ENCODE peak calls at places on chromosomes 3 and 15, in six cellular contexts. W is heart right ventricle, Q is colonic mucosa, X is body of pancreas, G is left ventricle myocardium inferior, T is IMR-90. I is an unnamed sample. For H3K27me3, the result is how much of the 10 kb centered on the place peaks cover.

GRCh38 chr3:185250247-185250646 is 3.6 kb downstream of the EHHADH start:
- DNase-seq in W (no peak), Q (no peak), X (no peak), G (no peak), T (peak), I (no peak)

GRCh38 chr15:85402195-85402921 is 22.0 kb downstream of the AKAP13 start:
- DNase-seq in W (no peak), Q (no peak), X (no peak), G (no peak), T (peak), I (no peak)

GRCh38 chr3:129486057-129487035 is 42.1 kb upstream of the RHO start:
- DNase-seq in W (no peak), Q (no peak), X (no peak), G (no peak), T (peak), I (no peak)

GRCh38 chr15:90451215-90451850 is 63.3 kb downstream of the IQGAP1 start:
- DNase-seq in W (no peak), Q (no peak), X (no peak), G (no peak), T (peak), I (no peak)

GRCh38 chr3:137692803-137693431 is 71.2 kb upstream of the SOX14 start:
- DNase-seq in W (no peak), Q (peak), X (no peak), G (no peak), T (no peak), I (no peak)

GRCh38 chr3:149611149-149611548 is 46.7 kb downstream of the WWTR1 start:
- DNase-seq in W (no peak), Q (no peak), X (no peak), G (no peak), T (no peak), I (no peak)

GRCh38 chr3:71251156-71251775 is 332.3 kb downstream of the FOXP1 start:
- DNase-seq in W (no peak), Q (no peak), X (no peak), G (no peak), T (peak), I (no peak)

GRCh38 chr3:65666426-65667091 is 372.2 kb downstream of the MAGI1 start:
- DNase-seq in W (no peak), Q (no peak), X (no peak), G (no peak), T (peak), I (no peak)

GRCh38 chr15:70856177-70856883 is 2.4 kb upstream of the LARP6 start:
- DNase-seq in W (no peak), Q (no peak), X (no peak), G (no peak), T (peak), I (no peak)

GRCh38 chr3:18119866-18120265 is 305.3 kb downstream of the SATB1 start:
- DNase-seq in W (no peak), Q (no peak), X (no peak), G (no peak), T (no peak), I (no peak)

GRCh38 chr15:63805993-63806980 is 27.5 kb downstream of the HERC1 start:
- DNase-seq in W (no peak), Q (no peak), X (no peak), G (no peak), T (peak), I (no peak)

GRCh38 chr3:197239857-197240256 is 58.6 kb downstream of the DLG1 start:
- DNase-seq in W (no peak), Q (no peak), X (no peak), G (no peak), T (no peak), I (no peak)

GRCh38 chr3:42786631-42787030 is 13.6 kb upstream of the CCDC13 start:
- DNase-seq in W (no peak), Q (no peak), X (no peak), G (no peak), T (no peak), I (no peak)

GRCh38 chr15:69782809-69783208 is 314.9 kb downstream of the TLE3 start:
- DNase-seq in W (no peak), Q (no peak), X (no peak), G (no peak), T (no peak), I (no peak)

GRCh38 chr3:42688487-42689420 is 3.4 kb downstream of the KLHL40 start:
- DNase-seq in W (no peak), Q (no peak), X (no peak), G (peak), T (no peak), I (no peak)

GRCh38 chr3:149879872-149880271 is 66.9 kb downstream of the RNF13 start:
- DNase-seq in W (peak), Q (peak), X (peak), G (peak), T (peak), I (peak)

GRCh38 chr3:106822204-106822603 is 555.0 kb upstream of the CCDC54 start:
- DNase-seq in W (no peak), Q (no peak), X (no peak), G (no peak), T (no peak), I (no peak)

GRCh38 chr15:26294062-26294689 is 431.0 kb upstream of the ATP10A start:
- DNase-seq in W (peak), Q (no peak), X (no peak), G (peak), T (no peak), I (peak)

GRCh38 chr3:53821631-53822068 is 24.6 kb downstream of the CHDH start:
- DNase-seq in W (no peak), Q (no peak), X (peak), G (no peak), T (peak), I (peak)
- H3K27me3 ChIP-seq in W (under half), Q (under half), X (under half), G (under half), T (under half), I (under half)

GRCh38 chr3:30659270-30660127 is 53.1 kb downstream of the TGFBR2 start:
- DNase-seq in W (no peak), Q (no peak), X (no peak), G (no peak), T (peak), I (no peak)
- H3K4me3 ChIP-seq in W (no peak), Q (no peak), X (no peak), G (peak), T (no peak), I (no peak)

GRCh38 chr15:80419546-80419945 is 15.4 kb downstream of the ARNT2 start:
- DNase-seq in W (no peak), Q (no peak), X (peak), G (no peak), T (peak), I (no peak)

GRCh38 chr15:80416702-80417101 is 12.5 kb downstream of the ARNT2 start:
- DNase-seq in W (no peak), Q (no peak), X (no peak), G (no peak), T (no peak), I (no peak)

GRCh38 chr15:80415331-80415730 is 11.1 kb downstream of the ARNT2 start:
- DNase-seq in W (no peak), Q (no peak), X (no peak), G (no peak), T (no peak), I (no peak)

GRCh38 chr15:80420658-80421057 is 16.5 kb downstream of the ARNT2 start:
- DNase-seq in W (no peak), Q (no peak), X (no peak), G (no peak), T (no peak), I (no peak)

GRCh38 chr15:80418892-80419537 is 14.8 kb downstream of the ARNT2 start:
- DNase-seq in W (no peak), Q (no peak), X (peak), G (no peak), T (peak), I (no peak)
- TF ChIP-seq CTCF in W (peak), Q (peak), X (peak), G (peak), T (peak), I (peak)

GRCh38 chr15:29840928-29841327 is 18.7 kb upstream of the TJP1 start:
- DNase-seq in W (peak), Q (no peak), X (no peak), G (no peak), T (no peak), I (no peak)
- H3K27me3 ChIP-seq in W (under half), Q (under half), X (under half), G (under half), T (under half), I (under half)

I was measured in dorsolateral prefrontal cortex.